ENCODE peak calls at places on chromosome 12, in ten cellular contexts. One of them, this sample, is unnamed.

GRCh38 chr12:118984206-118984943 is 3.0 kb downstream of the SRRM4 start:
- DNase-seq in Peyer's patch: no peak
- DNase-seq in mucosa of descending colon: no peak
- DNase-seq in adrenal gland: no peak
- DNase-seq in testis: no peak
- DNase-seq in heart right ventricle: no peak
- DNase-seq in upper lobe of left lung: no peak
- DNase-seq in cardiac muscle cell: no peak
- DNase-seq in AG10803: no peak
- DNase-seq in lower leg skin: no peak
- DNase-seq in this sample: no peak

GRCh38 chr12:44618960-44619359 is 257.2 kb downstream of the NELL2 start:
- DNase-seq in Peyer's patch: no peak
- DNase-seq in mucosa of descending colon: no peak
- DNase-seq in adrenal gland: no peak
- DNase-seq in testis: no peak
- DNase-seq in heart right ventricle: no peak
- DNase-seq in upper lobe of left lung: no peak
- DNase-seq in cardiac muscle cell: no peak
- DNase-seq in AG10803: no peak
- DNase-seq in lower leg skin: no peak
- DNase-seq in this sample: no peak

GRCh38 chr12:65282840-65283239 is 4.4 kb downstream of the MSRB3 start:
- DNase-seq in Peyer's patch: no peak
- DNase-seq in mucosa of descending colon: no peak
- DNase-seq in adrenal gland: no peak
- DNase-seq in testis: no peak
- DNase-seq in heart right ventricle: no peak
- DNase-seq in upper lobe of left lung: no peak
- DNase-seq in cardiac muscle cell: no peak
- DNase-seq in AG10803: no peak
- DNase-seq in lower leg skin: no peak
- DNase-seq in this sample: no peak

GRCh38 chr12:66268562-66268961 is 33.7 kb upstream of the HELB start:
- DNase-seq in Peyer's patch: no peak
- DNase-seq in mucosa of descending colon: no peak
- DNase-seq in adrenal gland: no peak
- DNase-seq in testis: no peak
- DNase-seq in heart right ventricle: no peak
- DNase-seq in upper lobe of left lung: no peak
- DNase-seq in cardiac muscle cell: peak; percentile 12
- DNase-seq in AG10803: no peak
- DNase-seq in lower leg skin: no peak
- DNase-seq in this sample: no peak

GRCh38 chr12:124551268-124552144 is 15.9 kb downstream of the NCOR2 start:
- DNase-seq in Peyer's patch: peak; percentile 69
- DNase-seq in mucosa of descending colon: peak; percentile 50
- DNase-seq in adrenal gland: no peak
- DNase-seq in testis: peak; percentile 79
- DNase-seq in heart right ventricle: peak; percentile 71
- DNase-seq in upper lobe of left lung: peak; percentile 86
- DNase-seq in cardiac muscle cell: no peak
- DNase-seq in AG10803: no peak
- DNase-seq in lower leg skin: peak; percentile 76
- DNase-seq in this sample: no peak

GRCh38 chr12:64691793-64692583 is 67.2 kb downstream of the GNS start:
- DNase-seq in Peyer's patch: no peak
- DNase-seq in mucosa of descending colon: no peak
- DNase-seq in adrenal gland: no peak
- DNase-seq in testis: no peak
- DNase-seq in heart right ventricle: no peak
- DNase-seq in upper lobe of left lung: no peak
- DNase-seq in cardiac muscle cell: no peak
- DNase-seq in AG10803: no peak
- DNase-seq in lower leg skin: no peak
- DNase-seq in this sample: peak; percentile 30

GRCh38 chr12:56375598-56376434 is 13.2 kb upstream of the APOF start:
- DNase-seq in Peyer's patch: peak; percentile 69
- DNase-seq in mucosa of descending colon: no peak
- DNase-seq in adrenal gland: peak; percentile 18
- DNase-seq in testis: no peak
- DNase-seq in heart right ventricle: no peak
- DNase-seq in upper lobe of left lung: no peak
- DNase-seq in cardiac muscle cell: no peak
- DNase-seq in AG10803: no peak
- DNase-seq in lower leg skin: no peak
- DNase-seq in this sample: no peak

GRCh38 chr12:94644141-94644575 is 6.2 kb downstream of the TMCC3 start:
- DNase-seq in Peyer's patch: peak; percentile 67
- DNase-seq in mucosa of descending colon: no peak
- DNase-seq in adrenal gland: peak; percentile 61
- DNase-seq in testis: no peak
- DNase-seq in heart right ventricle: no peak
- DNase-seq in upper lobe of left lung: peak; percentile 40
- DNase-seq in cardiac muscle cell: peak; percentile 65
- DNase-seq in AG10803: no peak
- DNase-seq in lower leg skin: no peak
- DNase-seq in this sample: peak; percentile 84

GRCh38 chr12:62436164-62436503 is 30.5 kb upstream of the MON2 start:
- DNase-seq in Peyer's patch: no peak
- DNase-seq in mucosa of descending colon: no peak
- DNase-seq in adrenal gland: no peak
- DNase-seq in testis: peak; percentile 14
- DNase-seq in heart right ventricle: no peak
- DNase-seq in upper lobe of left lung: no peak
- DNase-seq in cardiac muscle cell: no peak
- DNase-seq in AG10803: no peak
- DNase-seq in lower leg skin: no peak
- DNase-seq in this sample: no peak

GRCh38 chr12:78208106-78208505 is 377.4 kb downstream of the NAV3 start:
- DNase-seq in Peyer's patch: no peak
- DNase-seq in mucosa of descending colon: no peak
- DNase-seq in adrenal gland: no peak
- DNase-seq in testis: no peak
- DNase-seq in heart right ventricle: no peak
- DNase-seq in upper lobe of left lung: no peak
- DNase-seq in cardiac muscle cell: no peak
- DNase-seq in AG10803: no peak
- DNase-seq in lower leg skin: no peak
- DNase-seq in this sample: no peak

GRCh38 chr12:110846615-110847566 is at the start of gene CCDC63:
- DNase-seq in Peyer's patch: peak; percentile 76
- DNase-seq in mucosa of descending colon: peak; percentile 71
- DNase-seq in adrenal gland: peak; percentile 68
- DNase-seq in testis: peak; percentile 66
- DNase-seq in heart right ventricle: peak; percentile 50
- DNase-seq in upper lobe of left lung: peak; percentile 46
- DNase-seq in cardiac muscle cell: peak; percentile 62
- DNase-seq in AG10803: peak; percentile 26
- DNase-seq in lower leg skin: peak; percentile 32
- DNase-seq in this sample: peak; percentile 56

GRCh38 chr12:10361622-10362021 is 28.2 kb downstream of the KLRK1 start:
- DNase-seq in Peyer's patch: no peak
- DNase-seq in mucosa of descending colon: no peak
- DNase-seq in adrenal gland: no peak
- DNase-seq in testis: peak; percentile 15
- DNase-seq in heart right ventricle: no peak
- DNase-seq in upper lobe of left lung: no peak
- DNase-seq in cardiac muscle cell: peak; percentile 77
- DNase-seq in AG10803: peak; percentile 29
- DNase-seq in lower leg skin: no peak
- DNase-seq in this sample: peak; percentile 80

GRCh38 chr12:122730215-122731014 is at the start of gene HCAR1:
- DNase-seq in Peyer's patch: peak; percentile 34
- DNase-seq in mucosa of descending colon: no peak
- DNase-seq in adrenal gland: no peak
- DNase-seq in testis: no peak
- DNase-seq in heart right ventricle: no peak
- DNase-seq in upper lobe of left lung: no peak
- DNase-seq in cardiac muscle cell: peak; percentile 48
- DNase-seq in AG10803: peak; percentile 5
- DNase-seq in lower leg skin: no peak
- DNase-seq in this sample: peak; percentile 52

GRCh38 chr12:18275974-18276373 is 14.7 kb downstream of the PIK3C2G start:
- DNase-seq in Peyer's patch: no peak
- DNase-seq in mucosa of descending colon: no peak
- DNase-seq in adrenal gland: no peak
- DNase-seq in testis: no peak
- DNase-seq in heart right ventricle: no peak
- DNase-seq in upper lobe of left lung: no peak
- DNase-seq in cardiac muscle cell: no peak
- DNase-seq in AG10803: no peak
- DNase-seq in lower leg skin: no peak
- DNase-seq in this sample: no peak

GRCh38 chr12:123034865-123035264 is 54.4 kb downstream of the ARL6IP4 start:
- DNase-seq in Peyer's patch: no peak
- DNase-seq in mucosa of descending colon: no peak
- DNase-seq in adrenal gland: no peak
- DNase-seq in testis: no peak
- DNase-seq in heart right ventricle: no peak
- DNase-seq in upper lobe of left lung: no peak
- DNase-seq in cardiac muscle cell: peak; percentile 15
- DNase-seq in AG10803: peak; percentile 50
- DNase-seq in lower leg skin: no peak
- DNase-seq in this sample: no peak

GRCh38 chr12:111297703-111298426 is 71.0 kb downstream of the PHETA1 start:
- DNase-seq in Peyer's patch: no peak
- DNase-seq in mucosa of descending colon: no peak
- DNase-seq in adrenal gland: no peak
- DNase-seq in testis: no peak
- DNase-seq in heart right ventricle: no peak
- DNase-seq in upper lobe of left lung: no peak
- DNase-seq in cardiac muscle cell: no peak
- DNase-seq in AG10803: no peak
- DNase-seq in lower leg skin: no peak
- DNase-seq in this sample: no peak

GRCh38 chr12:120581998-120582397 is 796 bp upstream of the POP5 start:
- DNase-seq in Peyer's patch: no peak
- DNase-seq in mucosa of descending colon: no peak
- DNase-seq in adrenal gland: no peak
- DNase-seq in testis: no peak
- DNase-seq in heart right ventricle: no peak
- DNase-seq in upper lobe of left lung: no peak
- DNase-seq in cardiac muscle cell: peak; percentile 21
- DNase-seq in AG10803: no peak
- DNase-seq in lower leg skin: no peak
- DNase-seq in this sample: peak; percentile 55

DNA sequence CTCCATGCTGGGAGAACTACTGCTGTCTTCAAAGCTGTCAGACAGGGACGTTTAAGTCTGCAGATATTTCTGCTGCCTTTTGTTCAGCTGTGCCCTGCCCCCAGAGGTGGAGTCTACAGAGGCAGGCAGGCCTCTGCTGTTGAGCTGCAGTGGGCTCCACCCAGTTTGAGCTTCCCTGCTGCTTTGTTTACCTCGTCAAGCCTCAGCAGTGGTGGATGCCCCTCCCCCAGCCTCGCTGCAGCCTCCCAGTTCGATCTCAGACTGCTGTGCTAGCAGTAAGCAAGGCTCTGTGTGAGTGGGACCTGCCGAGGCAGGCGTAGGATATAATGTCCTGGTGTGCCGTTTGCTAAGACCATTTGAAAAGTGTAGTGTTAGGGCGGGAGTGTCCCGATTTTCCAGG is 31.4 kb upstream of the RFX4 start:
- DNase-seq in Peyer's patch: no peak
- DNase-seq in mucosa of descending colon: no peak
- DNase-seq in adrenal gland: no peak
- DNase-seq in testis: no peak
- DNase-seq in heart right ventricle: no peak
- DNase-seq in upper lobe of left lung: no peak
- DNase-seq in cardiac muscle cell: no peak
- DNase-seq in AG10803: no peak
- DNase-seq in lower leg skin: no peak
- DNase-seq in this sample: no peak
- H3K4me3 ChIP-seq in Peyer's patch: no peak overlapping the region
- H3K4me3 ChIP-seq in mucosa of descending colon: no peak overlapping the region
- H3K4me3 ChIP-seq in adrenal gland: no peak overlapping the region
- H3K4me3 ChIP-seq in testis: no peak overlapping the region
- H3K4me3 ChIP-seq in heart right ventricle: no peak overlapping the region
- H3K4me3 ChIP-seq in upper lobe of left lung: no peak overlapping the region
- H3K4me3 ChIP-seq in cardiac muscle cell: no peak overlapping the region
- H3K4me3 ChIP-seq in AG10803: no peak overlapping the region
- H3K4me3 ChIP-seq in lower leg skin: no peak overlapping the region
- H3K4me3 ChIP-seq in this sample: no peak overlapping the region

GRCh38 chr12:52358575-52359350 is 8.5 kb downstream of the KRT85 start:
- DNase-seq in Peyer's patch: peak; percentile 56
- DNase-seq in mucosa of descending colon: no peak
- DNase-seq in adrenal gland: no peak
- DNase-seq in testis: no peak
- DNase-seq in heart right ventricle: no peak
- DNase-seq in upper lobe of left lung: peak; percentile 15
- DNase-seq in cardiac muscle cell: no peak
- DNase-seq in AG10803: no peak
- DNase-seq in lower leg skin: no peak
- DNase-seq in this sample: no peak
- TF ChIP-seq CTCF in Peyer's patch: no peak
- TF ChIP-seq CTCF in mucosa of descending colon: no peak
- TF ChIP-seq CTCF in adrenal gland: no peak
- TF ChIP-seq CTCF in testis: no peak
- TF ChIP-seq CTCF in heart right ventricle: no peak
- TF ChIP-seq CTCF in upper lobe of left lung: no peak
- TF ChIP-seq CTCF in cardiac muscle cell: no peak
- TF ChIP-seq CTCF in AG10803: no peak
- TF ChIP-seq CTCF in lower leg skin: no peak
- TF ChIP-seq CTCF in this sample: no peak

GRCh38 chr12:77113971-77114370 is 48.6 kb upstream of the E2F7 start:
- DNase-seq in Peyer's patch: no peak
- DNase-seq in mucosa of descending colon: no peak
- DNase-seq in adrenal gland: no peak
- DNase-seq in testis: no peak
- DNase-seq in heart right ventricle: no peak
- DNase-seq in upper lobe of left lung: no peak
- DNase-seq in cardiac muscle cell: no peak
- DNase-seq in AG10803: no peak
- DNase-seq in lower leg skin: no peak
- DNase-seq in this sample: peak; percentile 67
- H3K4me3 ChIP-seq in Peyer's patch: no peak overlapping the region
- H3K4me3 ChIP-seq in mucosa of descending colon: no peak overlapping the region
- H3K4me3 ChIP-seq in adrenal gland: no peak overlapping the region
- H3K4me3 ChIP-seq in testis: no peak overlapping the region
- H3K4me3 ChIP-seq in heart right ventricle: no peak overlapping the region
- H3K4me3 ChIP-seq in upper lobe of left lung: no peak overlapping the region
- H3K4me3 ChIP-seq in cardiac muscle cell: no peak overlapping the region
- H3K4me3 ChIP-seq in AG10803: no peak overlapping the region
- H3K4me3 ChIP-seq in lower leg skin: no peak overlapping the region
- H3K4me3 ChIP-seq in this sample: no peak overlapping the region

GRCh38 chr12:15152456-15152855 is 68.8 kb downstream of the RERG start:
- DNase-seq in Peyer's patch: no peak
- DNase-seq in mucosa of descending colon: no peak
- DNase-seq in adrenal gland: no peak
- DNase-seq in testis: peak; percentile 50
- DNase-seq in heart right ventricle: no peak
- DNase-seq in upper lobe of left lung: no peak
- DNase-seq in cardiac muscle cell: peak; percentile 53
- DNase-seq in AG10803: peak; percentile 8
- DNase-seq in lower leg skin: no peak
- DNase-seq in this sample: peak; percentile 44
- TF ChIP-seq CTCF in Peyer's patch: no peak
- TF ChIP-seq CTCF in mucosa of descending colon: no peak
- TF ChIP-seq CTCF in adrenal gland: peak; percentile 39
- TF ChIP-seq CTCF in testis: no peak
- TF ChIP-seq CTCF in heart right ventricle: peak; percentile 31
- TF ChIP-seq CTCF in upper lobe of left lung: peak; percentile 16
- TF ChIP-seq CTCF in cardiac muscle cell: peak; percentile 28
- TF ChIP-seq CTCF in AG10803: peak; percentile 38
- TF ChIP-seq CTCF in lower leg skin: no peak
- TF ChIP-seq CTCF in this sample: peak; percentile 40